ENCODE peak calls at places on chromosomes 1 and 21, in five cellular contexts. G is dorsolateral prefrontal cortex, N is ovary, U is psoas muscle, V is AG10803. S is an unnamed sample.

GRCh38 chr21:39670741-39671140 is 58.0 kb downstream of the B3GALT5 start:
- DNase-seq in N (no peak), U (no peak), V (peak; percentile 30), G (no peak), S (no peak)

GRCh38 chr1:237181731-237182317 is 139.8 kb downstream of the RYR2 start:
- DNase-seq in G (no peak), U (no peak), N (no peak), V (no peak), S (no peak)

GRCh38 chr1:10918531-10918930 is 93.9 kb upstream of the TARDBP start:
- DNase-seq in U (no peak), N (no peak), V (peak; percentile 68), G (no peak), S (no peak)

GRCh38 chr1:210582186-210582981 is 253.7 kb downstream of the HHAT start:
- DNase-seq in G (no peak), N (no peak), V (no peak), U (no peak), S (no peak)

GRCh38 chr1:21573971-21574458 is 64.8 kb downstream of the ALPL start:
- DNase-seq in U (peak; percentile 75), G (no peak), V (peak; percentile 61), N (peak; percentile 57), S (peak; percentile 92)

GRCh38 chr1:204640578-204640977 is 45.0 kb downstream of the LRRN2 start:
- DNase-seq in N (no peak), U (no peak), G (no peak), V (no peak), S (no peak)

GRCh38 chr1:30405081-30405480 is 318.3 kb downstream of the MATN1 start:
- DNase-seq in N (no peak), V (no peak), G (no peak), U (no peak), S (no peak)

GRCh38 chr1:185207178-185207577 is 50.2 kb downstream of the SWT1 start:
- DNase-seq in G (no peak), V (no peak), U (no peak), N (no peak), S (peak; percentile 2)

GRCh38 chr1:177479600-177479999 is 308.8 kb downstream of the BRINP2 start:
- DNase-seq in G (no peak), V (no peak), U (no peak), N (no peak), S (no peak)

GRCh38 chr21:38376693-38377092 is 119.9 kb downstream of the KCNJ15 start:
- DNase-seq in N (no peak), G (no peak), V (no peak), U (no peak), S (no peak)

GRCh38 chr1:214658785-214659184 is 55.8 kb downstream of the CENPF start:
- DNase-seq in V (peak; percentile 51), G (peak; percentile 7), N (no peak), U (no peak), S (peak; percentile 11)

GRCh38 chr1:19949016-19949415 is 25.6 kb upstream of the PLA2G2E start:
- DNase-seq in V (peak; percentile 69), G (no peak), U (no peak), N (no peak), S (no peak)

GRCh38 chr1:183760661-183761060 is 44.3 kb upstream of the RGL1 start:
- DNase-seq in N (no peak), V (no peak), U (no peak), G (no peak), S (no peak)

DNA sequence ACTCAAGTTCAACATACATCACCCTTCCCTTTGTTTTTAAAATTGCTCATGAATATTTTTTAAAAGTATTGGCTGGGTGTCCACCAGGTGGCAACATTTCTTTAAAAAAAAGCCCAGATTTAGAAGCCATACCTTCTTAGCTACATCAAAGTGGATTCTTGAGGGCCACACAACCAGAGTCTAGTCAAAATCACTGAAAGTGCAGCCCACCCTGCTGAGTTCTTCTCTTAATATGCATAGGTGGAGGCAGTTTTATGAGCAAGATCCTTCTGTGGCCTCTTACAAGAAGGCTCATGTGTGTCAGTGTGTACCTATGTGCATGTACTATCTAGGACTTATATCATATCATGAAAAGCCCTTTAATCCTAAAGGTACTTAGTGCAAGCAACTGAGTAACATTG is 16.9 kb upstream of the GNG12 start:
- DNase-seq in V (peak; percentile 37), N (no peak), U (no peak), G (no peak), S (no peak)
- H3K4me3 ChIP-seq in V (no peak overlapping the region), N (no peak overlapping the region), U (no peak overlapping the region), G (no peak overlapping the region), S (no peak overlapping the region)

DNA sequence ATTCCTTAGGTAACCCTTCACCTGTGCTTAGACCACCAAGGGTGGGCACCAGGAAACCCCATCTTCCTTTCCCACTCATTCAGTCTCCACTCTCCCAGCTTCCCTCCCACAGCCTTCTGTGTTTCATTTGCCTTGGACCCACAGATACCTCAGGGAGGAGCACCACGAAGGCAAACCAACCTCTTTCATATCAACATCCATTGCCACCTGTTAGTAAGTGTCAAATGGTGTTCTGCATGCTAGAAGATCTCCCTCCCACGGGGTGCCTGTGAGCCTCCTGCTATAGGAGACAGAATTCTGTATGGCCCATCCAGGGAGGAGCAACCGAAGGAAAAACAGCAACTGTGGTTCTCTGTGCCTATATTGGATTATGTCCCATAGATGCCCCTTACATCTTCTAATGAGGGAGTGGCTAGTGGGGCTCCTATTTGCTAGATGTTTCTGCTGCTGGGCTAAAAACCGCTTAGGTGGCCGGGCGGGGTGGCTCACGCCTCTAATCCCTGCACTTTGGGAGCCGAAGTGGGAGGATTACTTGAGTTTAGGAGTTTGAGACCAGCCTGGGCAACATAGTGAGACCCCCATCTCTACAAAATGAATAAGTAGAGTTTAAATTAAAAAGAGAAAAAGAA is 25.6 kb upstream of the SCCPDH start:
- DNase-seq in V (no peak), N (no peak), G (no peak), U (no peak), S (no peak)
- H3K4me3 ChIP-seq in V (peak overlapping the region; percentile 50), N (peak overlapping the region; percentile 26), G (peak overlapping the region; percentile 34), U (peak overlapping the region; percentile 53), S (no peak overlapping the region)

GRCh38 chr1:43975249-43975961 is 645 bp downstream of the ATP6V0B start:
- DNase-seq in V (peak; percentile 17), N (peak; percentile 45), G (peak; percentile 50), U (peak; percentile 79), S (peak; percentile 87)

GRCh38 chr1:43977376-43978263 is 1.4 kb upstream of the B4GALT2 start:
- DNase-seq in G (no peak), N (no peak), V (no peak), U (no peak), S (no peak)

GRCh38 chr1:43976045-43976444 is 1.3 kb downstream of the ATP6V0B start:
- DNase-seq in U (no peak), N (no peak), V (no peak), G (no peak), S (peak; percentile 64)

GRCh38 chr1:43978264-43978550 is 803 bp upstream of the B4GALT2 start:
- DNase-seq in U (no peak), G (no peak), V (no peak), N (no peak), S (no peak)

GRCh38 chr1:43976890-43977289 is 2.1 kb upstream of the B4GALT2 start:
- DNase-seq in G (no peak), V (no peak), N (no peak), U (no peak), S (no peak)
- H3K4me3 ChIP-seq in G (no peak overlapping the region), V (peak overlapping the region; percentile 90), N (no peak overlapping the region), U (peak overlapping the region; percentile 27), S (no peak overlapping the region)

DNA sequence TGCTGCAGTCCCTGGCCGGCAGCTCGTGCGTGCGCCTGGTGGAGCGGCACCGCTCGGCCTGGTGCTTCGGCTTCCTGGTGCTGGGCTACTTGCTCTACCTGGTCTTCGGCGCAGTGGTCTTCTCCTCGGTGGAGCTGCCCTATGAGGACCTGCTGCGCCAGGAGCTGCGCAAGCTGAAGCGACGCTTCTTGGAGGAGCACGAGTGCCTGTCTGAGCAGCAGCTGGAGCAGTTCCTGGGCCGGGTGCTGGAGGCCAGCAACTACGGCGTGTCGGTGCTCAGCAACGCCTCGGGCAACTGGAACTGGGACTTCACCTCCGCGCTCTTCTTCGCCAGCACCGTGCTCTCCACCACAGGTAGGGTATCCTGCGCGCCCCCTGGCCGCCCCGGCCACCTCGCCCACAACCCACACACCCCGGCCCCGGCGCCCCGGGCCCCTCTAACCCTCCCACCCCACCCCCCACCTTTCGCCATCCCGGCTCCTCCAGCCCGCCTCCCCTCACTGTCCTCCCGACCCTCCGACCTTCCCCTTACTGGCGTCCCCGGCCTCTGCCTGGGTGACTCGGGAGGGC is 352 bp downstream of the KCNK1 start:
- DNase-seq in G (no peak), N (peak; percentile 30), V (peak; percentile 45), U (peak; percentile 55), S (peak; percentile 74)
- H3K4me3 ChIP-seq in G (peak overlapping the region; percentile 75), N (peak overlapping the region; percentile 49), V (peak overlapping the region; percentile 78), U (peak overlapping the region; percentile 53), S (peak overlapping the region; percentile 99)

GRCh38 chr1:41380979-41381690 is 19.9 kb downstream of the FOXO6 start:
- DNase-seq in N (peak; percentile 85), G (peak; percentile 28), U (peak; percentile 81), V (no peak), S (peak; percentile 84)

GRCh38 chr1:41383094-41383852 is 22.0 kb downstream of the FOXO6 start:
- DNase-seq in U (peak; percentile 54), N (no peak), V (peak; percentile 60), G (no peak), S (peak; percentile 83)

GRCh38 chr1:41381691-41382530 is 20.7 kb downstream of the FOXO6 start:
- DNase-seq in N (no peak), V (peak; percentile 58), U (peak; percentile 67), G (no peak), S (peak; percentile 93)

GRCh38 chr1:41384579-41384978 is 23.3 kb downstream of the FOXO6 start:
- DNase-seq in U (no peak), N (no peak), V (no peak), G (no peak), S (no peak)

DNA sequence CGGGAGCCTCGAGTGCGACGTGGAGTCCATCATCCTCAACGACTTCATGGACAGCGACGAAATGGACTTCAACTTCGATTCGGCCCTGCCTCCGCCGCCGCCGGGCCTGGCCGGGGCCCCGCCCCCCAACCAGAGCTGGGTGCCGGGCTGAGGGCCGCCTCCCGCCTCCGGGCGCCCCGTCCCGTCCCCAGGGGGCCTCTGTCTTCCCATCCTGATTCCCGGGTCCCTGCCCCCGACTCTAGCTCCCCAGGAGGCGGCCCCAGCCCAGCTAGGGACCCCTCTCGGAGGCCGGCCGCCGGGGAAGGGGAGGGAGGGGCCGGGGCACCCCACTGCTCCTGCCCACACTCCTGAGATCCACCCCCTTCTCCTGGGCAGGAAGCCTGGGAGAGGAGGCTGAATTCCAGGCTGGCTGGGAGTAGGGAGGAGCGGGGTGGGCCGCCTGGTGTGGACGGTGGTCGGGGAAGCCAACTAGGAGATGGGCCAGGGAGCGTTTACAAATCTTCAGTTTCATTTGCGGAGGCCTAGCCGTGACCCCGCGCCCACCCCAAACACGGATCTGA is 21.4 kb downstream of the FOXO6 start:
- DNase-seq in V (peak; percentile 47), G (no peak), U (peak; percentile 72), N (peak; percentile 76), S (peak; percentile 93)
- H3K4me3 ChIP-seq in V (peak overlapping the region; percentile 54), G (peak overlapping the region; percentile 40), U (peak overlapping the region; percentile 64), N (peak overlapping the region; percentile 51), S (peak overlapping the region; percentile 65)

GRCh38 chr1:46615088-46615487 is 1.5 kb downstream of the MOB3C start:
- DNase-seq in N (no peak), U (no peak), G (no peak), V (no peak), S (no peak)
- H3K4me3 ChIP-seq in N (no peak overlapping the region), U (peak overlapping the region; percentile 87), G (peak overlapping the region; percentile 83), V (peak overlapping the region; percentile 88), S (no peak overlapping the region)

GRCh38 chr1:65309317-65310077 is at the start of gene DNAJC6:
- DNase-seq in U (peak; percentile 75), V (peak; percentile 60), N (peak; percentile 64), G (peak; percentile 65), S (peak; percentile 87)

GRCh38 chr1:65310078-65310587 is 790 bp downstream of the DNAJC6 start:
- DNase-seq in N (no peak), U (no peak), V (no peak), G (peak; percentile 62), S (peak; percentile 75)

GRCh38 chr1:65308781-65309316 is 494 bp upstream of the DNAJC6 start:
- DNase-seq in U (no peak), N (no peak), V (no peak), G (no peak), S (peak; percentile 8)
- H3K4me3 ChIP-seq in U (peak overlapping the region; percentile 49), N (no peak overlapping the region), V (peak overlapping the region; percentile 55), G (peak overlapping the region; percentile 65), S (peak overlapping the region; percentile 63)